ENCODE peak calls at places on chromosomes 3 and 15, in eight cellular contexts. M is PC-9; O is effector memory CD8-positive, alpha-beta T cell; R is fibroblast of mammary gland; X is GM12891; U is EL; V is skeletal muscle cell; F is GM20000. N is an unnamed sample.

GRCh38 chr3:21960033-21960432 is 209.0 kb upstream of the ZNF385D start:
- DNase-seq in F (no peak), M (no peak), R (no peak), O (no peak), X (no peak), U (no peak), V (no peak), N (no peak)

GRCh38 chr15:80536231-80536630 is 132.0 kb downstream of the ARNT2 start:
- DNase-seq in V (no peak), R (no peak), O (no peak), F (no peak), U (no peak), X (no peak), M (no peak), N (no peak)

GRCh38 chr3:94249491-94250079 is 186.7 kb downstream of the NSUN3 start:
- DNase-seq in R (peak), U (peak), X (peak), O (peak), V (peak), M (peak), F (peak), N (peak)

GRCh38 chr15:73894133-73894814 is 20.9 kb downstream of the TBC1D21 start:
- DNase-seq in V (no peak), F (no peak), M (no peak), R (no peak), U (no peak), X (no peak), O (no peak), N (no peak)

GRCh38 chr15:48802867-48803266 is 8.0 kb downstream of the CEP152 start:
- DNase-seq in O (no peak), R (peak), X (no peak), U (peak), F (no peak), V (peak), M (no peak), N (no peak)

GRCh38 chr3:18100126-18100525 is 325.0 kb downstream of the SATB1 start:
- DNase-seq in O (no peak), X (no peak), R (peak), M (no peak), U (peak), F (no peak), V (no peak), N (no peak)

GRCh38 chr15:100602822-100603393 is 519 bp downstream of the ASB7 start:
- DNase-seq in X (peak), U (peak), O (no peak), F (peak), V (no peak), M (peak), R (no peak), N (no peak)

GRCh38 chr3:194879126-194879887 is 193.6 kb downstream of the FAM43A start:
- DNase-seq in M (no peak), X (no peak), F (no peak), U (no peak), O (no peak), R (no peak), V (no peak), N (no peak)

GRCh38 chr15:69762373-69763148 is 309.9 kb downstream of the RPLP1 start:
- DNase-seq in R (no peak), V (no peak), M (no peak), F (no peak), X (no peak), O (no peak), U (no peak), N (no peak)

GRCh38 chr15:83067638-83067962 is 548 bp upstream of the BTBD1 start:
- DNase-seq in U (no peak), V (no peak), X (no peak), F (no peak), M (no peak), R (no peak), O (no peak), N (no peak)